ENCODE peak calls at places on chromosome 18, in five cellular contexts. D is left colon, S is cardiac fibroblast, A is fibroblast of pulmonary artery, Y is MV-4-11. Z is an unnamed sample.

GRCh38 chr18:39998332-39998731 is 1956.7 kb upstream of the PIK3C3 start:
- DNase-seq in D (no peak), S (no peak), A (no peak), Y (no peak), Z (no peak)

GRCh38 chr18:65146615-65147014 is 604.2 kb upstream of the CDH7 start:
- DNase-seq in D (no peak), S (no peak), A (no peak), Y (no peak), Z (no peak)

GRCh38 chr18:60987963-60988362 is 345.3 kb upstream of the CDH20 start:
- DNase-seq in D (no peak), S (peak; percentile 25), A (peak; percentile 51), Y (no peak), Z (no peak)

GRCh38 chr18:68916734-68917133 is 118.9 kb downstream of the CCDC102B start:
- DNase-seq in D (no peak), S (no peak), A (peak; percentile 9), Y (no peak), Z (no peak)

GRCh38 chr18:39455300-39455699 is 1889.7 kb upstream of the CELF4 start:
- DNase-seq in D (no peak), S (peak; percentile 71), A (peak; percentile 77), Y (no peak), Z (peak; percentile 33)

GRCh38 chr18:78587626-78588600 is 391.7 kb upstream of the SALL3 start:
- DNase-seq in D (no peak), S (no peak), A (no peak), Y (no peak), Z (no peak)

GRCh38 chr18:26617151-26617554 is 68.8 kb upstream of the KCTD1 start:
- DNase-seq in D (no peak), S (peak; percentile 74), A (peak; percentile 81), Y (no peak), Z (no peak)

GRCh38 chr18:13530879-13531387 is 195.4 kb downstream of the FAM210A start:
- DNase-seq in D (peak; percentile 62), S (peak; percentile 46), A (peak; percentile 55), Y (peak; percentile 59), Z (peak; percentile 24)

GRCh38 chr18:76450452-76450851 is 44.6 kb downstream of the ZNF516 start:
- DNase-seq in D (peak; percentile 5), S (peak; percentile 72), A (peak; percentile 55), Y (no peak), Z (peak; percentile 40)

GRCh38 chr18:54607213-54607934 is 16.3 kb downstream of the DYNAP start:
- DNase-seq in D (peak; percentile 23), S (peak; percentile 1), A (peak; percentile 18), Y (peak; percentile 45), Z (peak; percentile 56)

GRCh38 chr18:44579028-44579692 is 101.5 kb upstream of the SETBP1 start:
- DNase-seq in D (no peak), S (peak; percentile 58), A (peak; percentile 51), Y (no peak), Z (peak; percentile 32)

GRCh38 chr18:33578371-33579146 is 540 bp downstream of the ASXL3 start:
- DNase-seq in D (peak; percentile 42), S (no peak), A (no peak), Y (no peak), Z (no peak)

GRCh38 chr18:10726198-10727068 is 200.6 kb downstream of the NAPG start:
- DNase-seq in D (no peak), S (no peak), A (no peak), Y (no peak), Z (no peak)

GRCh38 chr18:29651121-29651675 is 1391.3 kb downstream of the DSC3 start:
- DNase-seq in D (no peak), S (peak; percentile 33), A (peak; percentile 31), Y (no peak), Z (no peak)

GRCh38 chr18:3794537-3795348 is 344.8 kb downstream of the TGIF1 start:
- DNase-seq in D (no peak), S (peak; percentile 96), A (peak; percentile 98), Y (no peak), Z (peak; percentile 82)

GRCh38 chr18:60978338-60978737 is 354.9 kb upstream of the CDH20 start:
- DNase-seq in D (no peak), S (peak; percentile 64), A (peak; percentile 82), Y (no peak), Z (peak; percentile 15)

GRCh38 chr18:26103579-26103978 is 13.2 kb upstream of the SS18 start:
- DNase-seq in D (peak; percentile 18), S (no peak), A (no peak), Y (no peak), Z (peak; percentile 75)

GRCh38 chr18:22838639-22839487 is 94.3 kb upstream of the RBBP8 start:
- DNase-seq in D (no peak), S (no peak), A (no peak), Y (no peak), Z (no peak)

GRCh38 chr18:76983613-76984051 is 149.0 kb downstream of the MBP start:
- DNase-seq in D (no peak), S (no peak), A (no peak), Y (no peak), Z (no peak)

GRCh38 chr18:76960528-76961035 is 138.2 kb downstream of the ZNF236 start:
- DNase-seq in D (no peak), S (no peak), A (no peak), Y (no peak), Z (no peak)

GRCh38 chr18:3610818-3611217 is 160.8 kb downstream of the TGIF1 start:
- DNase-seq in D (no peak), S (no peak), A (no peak), Y (peak; percentile 30), Z (no peak)

GRCh38 chr18:801137-801536 is 10.9 kb downstream of the YES1 start:
- DNase-seq in D (no peak), S (no peak), A (no peak), Y (peak; percentile 97), Z (peak; percentile 74)

GRCh38 chr18:28712172-28712571 is 535.2 kb upstream of the CDH2 start:
- DNase-seq in D (no peak), S (no peak), A (no peak), Y (no peak), Z (no peak)

GRCh38 chr18:66749030-66749429 is 145.1 kb upstream of the CDH19 start:
- DNase-seq in D (no peak), S (peak; percentile 55), A (peak; percentile 53), Y (no peak), Z (peak; percentile 36)

GRCh38 chr18:77138270-77138669 is 5.7 kb upstream of the MBP start:
- DNase-seq in D (no peak), S (peak; percentile 34), A (no peak), Y (no peak), Z (no peak)

GRCh38 chr18:48405108-48405507 is 4.1 kb downstream of the ZBTB7C start:
- DNase-seq in D (no peak), S (peak; percentile 14), A (no peak), Y (no peak), Z (no peak)

Z was measured in OCI-M1.